ENCODE peak calls at places on chromosomes 6 and 20, in ten cellular contexts. Y is astrocyte of the cerebellum, H is choroid plexus epithelial cell, E is IMR-90, X is heart left ventricle, S is HFF-Myc, D is cardiac fibroblast, K is sigmoid colon, U is AG09309, B is SK-N-SH. Q is an unnamed sample.

GRCh38 chr6:159110013-159110412 is 59.2 kb upstream of the FNDC1 start:
- DNase-seq in S (peak; percentile 43), B (peak; percentile 55), D (peak; percentile 45), H (peak; percentile 85), E (peak; percentile 38), Y (peak; percentile 15), X (no peak), K (no peak), U (peak; percentile 13), Q (no peak)

GRCh38 chr20:53216856-53217576 is 244.9 kb downstream of the TSHZ2 start:
- DNase-seq in X (peak; percentile 46), K (peak; percentile 76), D (peak; percentile 34), H (peak; percentile 30), Y (no peak), B (peak; percentile 79), E (no peak), U (no peak), S (peak; percentile 2), Q (peak; percentile 89)

GRCh38 chr6:151842816-151843215 is 35.3 kb downstream of the ESR1 start:
- DNase-seq in S (no peak), E (no peak), X (no peak), B (no peak), D (no peak), U (no peak), K (no peak), H (no peak), Y (no peak), Q (no peak)

GRCh38 chr20:62020935-62021701 is 44.6 kb downstream of the TAF4 start:
- DNase-seq in E (peak; percentile 54), X (peak; percentile 80), S (no peak), U (no peak), D (peak; percentile 64), K (peak; percentile 81), Y (no peak), H (peak; percentile 52), B (peak; percentile 85), Q (peak; percentile 88)

GRCh38 chr20:36149012-36149411 is 5.5 kb upstream of the EPB41L1 start:
- DNase-seq in K (no peak), U (no peak), D (no peak), H (no peak), B (no peak), X (no peak), Y (no peak), S (no peak), E (no peak), Q (no peak)

GRCh38 chr20:1782181-1782580 is 113.0 kb upstream of the SIRPA start:
- DNase-seq in D (no peak), H (no peak), B (no peak), U (no peak), X (no peak), K (no peak), Y (no peak), E (no peak), S (no peak), Q (no peak)

GRCh38 chr6:3408665-3409064 is 48.2 kb downstream of the SLC22A23 start:
- DNase-seq in B (no peak), X (no peak), H (no peak), Y (no peak), U (no peak), K (peak; percentile 46), S (no peak), E (no peak), D (no peak), Q (no peak)

GRCh38 chr6:4588581-4588980 is 187.6 kb upstream of the CDYL start:
- DNase-seq in Y (no peak), U (no peak), X (no peak), D (no peak), E (no peak), B (no peak), S (no peak), K (no peak), H (no peak), Q (no peak)

GRCh38 chr20:62906209-62906608 is 20.1 kb downstream of the DIDO1 start:
- DNase-seq in Y (no peak), E (no peak), H (no peak), X (no peak), K (no peak), D (no peak), B (no peak), U (no peak), S (no peak), Q (no peak)

GRCh38 chr6:138824482-138825134 is 28.7 kb downstream of the ECT2L start:
- DNase-seq in U (no peak), X (no peak), D (no peak), B (no peak), Y (no peak), E (peak; percentile 9), H (no peak), S (no peak), K (no peak), Q (no peak)

GRCh38 chr6:34810936-34811632 is 19.2 kb downstream of the BLTP3A start:
- DNase-seq in X (no peak), E (peak; percentile 38), S (no peak), K (no peak), D (no peak), H (peak; percentile 15), U (no peak), Y (no peak), B (no peak), Q (no peak)

GRCh38 chr20:48154040-48154439 is 368.8 kb upstream of the SULF2 start:
- DNase-seq in X (no peak), D (no peak), B (no peak), E (no peak), U (no peak), K (no peak), S (no peak), H (no peak), Y (no peak), Q (no peak)

GRCh38 chr6:27178860-27179259 is 68.6 kb upstream of the PRSS16 start:
- DNase-seq in E (no peak), U (no peak), X (no peak), Y (no peak), B (no peak), D (no peak), H (no peak), S (no peak), K (no peak), Q (no peak)

GRCh38 chr6:24690561-24690960 is 23.7 kb downstream of the ACOT13 start:
- DNase-seq in Y (no peak), D (no peak), H (no peak), B (no peak), U (no peak), S (no peak), K (no peak), X (no peak), E (no peak), Q (no peak)

GRCh38 chr20:56032251-56032650 is 26.9 kb upstream of the CBLN4 start:
- DNase-seq in Y (no peak), X (no peak), E (no peak), D (no peak), S (no peak), B (no peak), K (no peak), U (no peak), H (peak; percentile 13), Q (no peak)

GRCh38 chr6:14664616-14665315 is 547.2 kb downstream of the CD83 start:
- DNase-seq in H (no peak), Y (no peak), B (peak; percentile 23), K (no peak), X (no peak), S (no peak), D (no peak), E (no peak), U (no peak), Q (no peak)

GRCh38 chr6:18386302-18386976 is 711 bp upstream of the RNF144B start:
- DNase-seq in D (peak; percentile 32), U (no peak), E (peak; percentile 38), Y (no peak), S (no peak), X (peak; percentile 63), B (no peak), K (no peak), H (peak; percentile 23), Q (peak; percentile 84)

GRCh38 chr6:7697820-7698623 is 27.9 kb upstream of the BMP6 start:
- DNase-seq in H (peak; percentile 91), K (peak; percentile 72), Y (peak; percentile 61), X (peak; percentile 41), B (no peak), S (peak; percentile 42), E (peak; percentile 97), U (peak; percentile 90), D (peak; percentile 97), Q (no peak)
- H3K4me3 ChIP-seq in H (peak overlapping the region; percentile 20), K (no peak overlapping the region), Y (peak overlapping the region; percentile 0), X (no peak overlapping the region), B (peak overlapping the region; percentile 56), S (peak overlapping the region; percentile 5), E (peak overlapping the region; percentile 12), U (no peak overlapping the region), D (peak overlapping the region; percentile 9), Q (no peak overlapping the region)

GRCh38 chr6:6723792-6724318 is 135.3 kb downstream of the LY86 start:
- DNase-seq in Y (no peak), D (no peak), E (no peak), S (no peak), H (no peak), K (no peak), U (no peak), B (no peak), X (no peak), Q (no peak)
- H3K4me3 ChIP-seq in Y (no peak overlapping the region), D (no peak overlapping the region), E (no peak overlapping the region), S (no peak overlapping the region), H (peak overlapping the region; percentile 58), K (peak overlapping the region; percentile 40), U (peak overlapping the region; percentile 41), B (no peak overlapping the region), X (peak overlapping the region; percentile 46), Q (no peak overlapping the region)

GRCh38 chr6:338815-339262 is 46.6 kb downstream of the DUSP22 start:
- DNase-seq in H (peak; percentile 51), Y (no peak), D (peak; percentile 57), X (no peak), S (no peak), B (no peak), E (no peak), K (no peak), U (no peak), Q (no peak)

GRCh38 chr6:340181-340955 is 48.1 kb downstream of the DUSP22 start:
- DNase-seq in U (no peak), Y (no peak), K (no peak), X (no peak), D (no peak), H (no peak), S (no peak), B (no peak), E (no peak), Q (peak; percentile 49)

GRCh38 chr6:337782-338464 is 45.6 kb downstream of the DUSP22 start:
- DNase-seq in Y (no peak), D (no peak), U (no peak), K (no peak), B (no peak), X (no peak), S (no peak), E (peak; percentile 25), H (peak; percentile 43), Q (peak; percentile 44)

GRCh38 chr6:340991-341827 is 48.9 kb downstream of the DUSP22 start:
- DNase-seq in U (no peak), D (no peak), S (no peak), H (no peak), E (no peak), Y (peak; percentile 59), B (no peak), X (peak; percentile 54), K (no peak), Q (peak; percentile 70)

GRCh38 chr6:339480-339879 is 47.2 kb downstream of the DUSP22 start:
- DNase-seq in E (no peak), Y (no peak), H (no peak), X (no peak), D (no peak), K (no peak), B (no peak), U (no peak), S (no peak), Q (no peak)
- H3K4me3 ChIP-seq in E (no peak overlapping the region), Y (no peak overlapping the region), H (no peak overlapping the region), X (no peak overlapping the region), D (no peak overlapping the region), K (no peak overlapping the region), B (no peak overlapping the region), U (no peak overlapping the region), S (no peak overlapping the region), Q (no peak overlapping the region)

GRCh38 chr6:145018027-145018426 is 717.3 kb downstream of the EPM2A start:
- DNase-seq in E (no peak), X (no peak), S (no peak), B (no peak), H (no peak), Y (no peak), D (no peak), U (no peak), K (no peak), Q (no peak)
- H3K4me3 ChIP-seq in E (no peak overlapping the region), X (no peak overlapping the region), S (no peak overlapping the region), B (no peak overlapping the region), H (no peak overlapping the region), Y (no peak overlapping the region), D (no peak overlapping the region), U (no peak overlapping the region), K (no peak overlapping the region), Q (no peak overlapping the region)

Q was measured in aorta.